ENCODE peak calls at places on chromosomes 2 and 18, in ten cellular contexts. P is trophoblast cell; D is kidney tubule cell; Q is activated gamma-delta T cell treated with anti-CD3 and anti-CD28 coated beads, Interleukin-2, amount 50 U/mL, for 16 hours; U is fibroblast of villous mesenchyme; H is iris pigment epithelial cell; C is HCT116; W is CD4-positive, alpha-beta memory T cell; I is stimulated activated CD4-positive, alpha-beta T cell treated with anti-CD3 and anti-CD28 coated beads, Interleukin-15, amount 100 ng/mL, for 24 hours; V is left ventricle myocardium superior. F is an unnamed sample.

GRCh38 chr2:237966565-237967462 is at the start of gene UBE2F:
- DNase-seq in P (peak), D (peak), Q (peak), U (peak), H (peak), C (peak), W (peak), I (peak), V (peak), F (peak)

GRCh38 chr2:86025229-86025820 is 80.4 kb downstream of the POLR1A start:
- DNase-seq in P (no peak), D (no peak), Q (no peak), U (no peak), H (peak), C (no peak), W (no peak), I (no peak), V (no peak), F (no peak)

GRCh38 chr2:66771359-66771978 is 336.5 kb downstream of the MEIS1 start:
- DNase-seq in P (peak), D (no peak), Q (no peak), U (peak), H (peak), C (no peak), W (no peak), I (no peak), V (no peak), F (no peak)

GRCh38 chr18:55585050-55585449 is 2.9 kb downstream of the TCF4 start:
- DNase-seq in P (no peak), D (no peak), Q (no peak), U (no peak), H (peak), C (no peak), W (no peak), I (no peak), V (no peak), F (no peak)

GRCh38 chr18:9731380-9731779 is 23.3 kb downstream of the RAB31 start:
- DNase-seq in P (peak), D (peak), Q (no peak), U (no peak), H (peak), C (no peak), W (no peak), I (no peak), V (no peak), F (no peak)

GRCh38 chr2:175218551-175218950 is 37.0 kb upstream of the ATP5MC3 start:
- DNase-seq in P (no peak), D (peak), Q (no peak), U (no peak), H (no peak), C (no peak), W (no peak), I (no peak), V (no peak), F (no peak)

GRCh38 chr2:73292906-73293533 is 328 bp downstream of the EGR4 start:
- DNase-seq in P (no peak), D (no peak), Q (no peak), U (no peak), H (no peak), C (no peak), W (no peak), I (peak), V (no peak), F (no peak)

GRCh38 chr2:103484906-103485305 is 723.1 kb downstream of the TMEM182 start:
- DNase-seq in P (no peak), D (no peak), Q (no peak), U (no peak), H (no peak), C (no peak), W (no peak), I (no peak), V (no peak), F (no peak)

GRCh38 chr2:3094999-3095958 is 282.3 kb downstream of the EIPR1 start:
- DNase-seq in P (no peak), D (no peak), Q (no peak), U (no peak), H (no peak), C (no peak), W (no peak), I (no peak), V (no peak), F (no peak)

GRCh38 chr2:75241696-75242095 is 42.4 kb upstream of the TACR1 start:
- DNase-seq in P (peak), D (peak), Q (no peak), U (peak), H (peak), C (peak), W (no peak), I (no peak), V (no peak), F (no peak)

GRCh38 chr2:213766062-213766461 is 481.8 kb downstream of the SPAG16 start:
- DNase-seq in P (no peak), D (no peak), Q (no peak), U (no peak), H (no peak), C (no peak), W (no peak), I (no peak), V (no peak), F (no peak)

GRCh38 chr2:54497738-54498680 is 41.9 kb downstream of the SPTBN1 start:
- DNase-seq in P (peak), D (peak), Q (no peak), U (peak), H (peak), C (no peak), W (no peak), I (no peak), V (peak), F (no peak)

GRCh38 chr2:240111253-240111652 is 24.9 kb downstream of the COPS9 start:
- DNase-seq in P (no peak), D (no peak), Q (no peak), U (peak), H (no peak), C (no peak), W (no peak), I (no peak), V (no peak), F (no peak)

GRCh38 chr2:159614534-159615186 is 1.7 kb downstream of the BAZ2B start:
- DNase-seq in P (peak), D (no peak), Q (no peak), U (peak), H (no peak), C (peak), W (no peak), I (no peak), V (no peak), F (no peak)

GRCh38 chr2:135473567-135473966 is 57.5 kb downstream of the ZRANB3 start:
- DNase-seq in P (peak), D (peak), Q (no peak), U (peak), H (peak), C (no peak), W (no peak), I (peak), V (no peak), F (no peak)

GRCh38 chr18:43482600-43482999 is 205.3 kb upstream of the SYT4 start:
- DNase-seq in P (no peak), D (no peak), Q (no peak), U (no peak), H (no peak), C (no peak), W (no peak), I (no peak), V (no peak), F (no peak)

GRCh38 chr2:180572346-180572745 is 408.1 kb upstream of the UBE2E3 start:
- DNase-seq in P (no peak), D (no peak), Q (no peak), U (peak), H (no peak), C (no peak), W (no peak), I (no peak), V (no peak), F (no peak)

GRCh38 chr2:9768388-9768787 is 74.9 kb upstream of the TAF1B start:
- DNase-seq in P (no peak), D (no peak), Q (no peak), U (no peak), H (no peak), C (no peak), W (no peak), I (no peak), V (no peak), F (no peak)

GRCh38 chr2:224885836-224886547 is 156.3 kb downstream of the DOCK10 start:
- DNase-seq in P (peak), D (peak), Q (no peak), U (peak), H (peak), C (no peak), W (no peak), I (no peak), V (no peak), F (no peak)

GRCh38 chr18:11767935-11768334 is 78.9 kb downstream of the GNAL start:
- DNase-seq in P (no peak), D (no peak), Q (no peak), U (peak), H (peak), C (no peak), W (no peak), I (no peak), V (no peak), F (no peak)